ENCODE peak calls at places on chromosomes 2 and 18, in ten cellular contexts. A is left ventricle myocardium superior; D is CD8-positive, alpha-beta memory T cell; R is GM20000; F is pulmonary artery endothelial cell; U is HFFc6; I is AG08395; B is activated T-cell treated with anti-CD3 and anti-CD28 coated beads for 1 hour; S is stimulated activated CD4-positive, alpha-beta T cell treated with anti-CD3 and anti-CD28 coated beads, Interleukin-15, amount 100 ng/mL, for 1 hour; T is glutamatergic neuron. X is an unnamed sample.

GRCh38 chr2:166393008-166393407 is 17.3 kb upstream of the SCN9A start:
- DNase-seq in A (no peak), D (no peak), R (no peak), F (no peak), U (no peak), I (no peak), B (no peak), S (no peak), T (no peak), X (no peak)

GRCh38 chr2:237278593-237278992 is 135.4 kb downstream of the COL6A3 start:
- DNase-seq in A (peak; percentile 71), D (no peak), R (no peak), F (no peak), U (peak; percentile 83), I (peak; percentile 83), B (no peak), S (no peak), T (no peak), X (no peak)

GRCh38 chr2:111667542-111668273 is 216.3 kb downstream of the ANAPC1 start:
- DNase-seq in A (no peak), D (no peak), R (no peak), F (peak; percentile 53), U (peak; percentile 65), I (peak; percentile 72), B (no peak), S (no peak), T (no peak), X (no peak)

GRCh38 chr18:78448106-78448505 is 531.5 kb upstream of the SALL3 start:
- DNase-seq in A (no peak), D (no peak), R (no peak), F (no peak), U (no peak), I (no peak), B (no peak), S (no peak), T (no peak), X (no peak)

GRCh38 chr2:218482651-218483050 is 63.7 kb downstream of the VIL1 start:
- DNase-seq in A (no peak), D (no peak), R (peak; percentile 10), F (no peak), U (no peak), I (no peak), B (no peak), S (no peak), T (no peak), X (no peak)

GRCh38 chr2:162826901-162827300 is 11.7 kb downstream of the KCNH7 start:
- DNase-seq in A (no peak), D (no peak), R (no peak), F (no peak), U (no peak), I (no peak), B (no peak), S (no peak), T (no peak), X (no peak)

GRCh38 chr2:217430916-217431576 is 571.2 kb upstream of the TNP1 start:
- DNase-seq in A (no peak), D (no peak), R (no peak), F (no peak), U (no peak), I (no peak), B (no peak), S (no peak), T (no peak), X (no peak)

GRCh38 chr18:5964996-5965395 is 69.7 kb upstream of the TMEM200C start:
- DNase-seq in A (no peak), D (peak; percentile 25), R (no peak), F (no peak), U (no peak), I (no peak), B (no peak), S (no peak), T (no peak), X (no peak)

GRCh38 chr2:235709124-235709813 is 215.4 kb downstream of the AGAP1 start:
- DNase-seq in A (no peak), D (no peak), R (no peak), F (no peak), U (no peak), I (peak; percentile 39), B (no peak), S (no peak), T (no peak), X (no peak)